ENCODE peak calls at places on chromosome 9, in ten cellular contexts. G, I, N, U, J, W, C, R, D and Q are unnamed samples.

GRCh38 chr9:81002242-81002641 is 687.1 kb downstream of the TLE1 start:
- DNase-seq in G (no peak), I (peak; percentile 50), N (no peak), U (peak; percentile 97), J (no peak), W (no peak), C (peak; percentile 48), R (no peak), D (peak; percentile 41), Q (peak; percentile 19)

GRCh38 chr9:15104826-15105420 is 194.7 kb upstream of the FREM1 start:
- DNase-seq in G (peak; percentile 41), I (peak; percentile 66), N (no peak), U (no peak), J (peak; percentile 47), W (peak; percentile 2), C (peak; percentile 16), R (no peak), D (peak; percentile 25), Q (peak; percentile 65)

GRCh38 chr9:86176468-86176867 is 77.1 kb upstream of the GOLM1 start:
- DNase-seq in G (no peak), I (no peak), N (no peak), U (no peak), J (no peak), W (no peak), C (no peak), R (no peak), D (no peak), Q (no peak)

GRCh38 chr9:21085010-21085409 is 7.3 kb upstream of the IFNB1 start:
- DNase-seq in G (no peak), I (no peak), N (no peak), U (no peak), J (no peak), W (no peak), C (no peak), R (no peak), D (no peak), Q (no peak)

GRCh38 chr9:137457406-137458193 is 1.5 kb downstream of the NSMF start:
- DNase-seq in G (no peak), I (no peak), N (peak; percentile 23), U (no peak), J (no peak), W (no peak), C (no peak), R (peak; percentile 76), D (no peak), Q (no peak)

GRCh38 chr9:115254781-115255180 is 136.8 kb upstream of the TNC start:
- DNase-seq in G (peak; percentile 97), I (no peak), N (no peak), U (no peak), J (peak; percentile 50), W (no peak), C (no peak), R (no peak), D (no peak), Q (no peak)

GRCh38 chr9:35546853-35547252 is 56.9 kb downstream of the RUSC2 start:
- DNase-seq in G (no peak), I (no peak), N (no peak), U (no peak), J (no peak), W (no peak), C (no peak), R (no peak), D (no peak), Q (no peak)

GRCh38 chr9:115680226-115680625 is 473.4 kb upstream of the PAPPA start:
- DNase-seq in G (no peak), I (no peak), N (no peak), U (no peak), J (peak; percentile 40), W (no peak), C (no peak), R (no peak), D (no peak), Q (peak; percentile 54)

GRCh38 chr9:136225748-136226679 is 19.6 kb downstream of the QSOX2 start:
- DNase-seq in G (peak; percentile 88), I (peak; percentile 96), N (peak; percentile 41), U (peak; percentile 62), J (peak; percentile 36), W (no peak), C (peak; percentile 46), R (peak; percentile 74), D (peak; percentile 56), Q (peak; percentile 64)

GRCh38 chr9:27673626-27674025 is 100.3 kb upstream of the C9orf72 start:
- DNase-seq in G (no peak), I (no peak), N (no peak), U (no peak), J (no peak), W (no peak), C (no peak), R (no peak), D (no peak), Q (peak; percentile 21)
- H3K4me3 ChIP-seq in G (no peak overlapping the region), I (no peak overlapping the region), N (no peak overlapping the region), U (no peak overlapping the region), J (no peak overlapping the region), W (no peak overlapping the region), C (no peak overlapping the region), R (no peak overlapping the region), D (no peak overlapping the region), Q (no peak overlapping the region)

DNA sequence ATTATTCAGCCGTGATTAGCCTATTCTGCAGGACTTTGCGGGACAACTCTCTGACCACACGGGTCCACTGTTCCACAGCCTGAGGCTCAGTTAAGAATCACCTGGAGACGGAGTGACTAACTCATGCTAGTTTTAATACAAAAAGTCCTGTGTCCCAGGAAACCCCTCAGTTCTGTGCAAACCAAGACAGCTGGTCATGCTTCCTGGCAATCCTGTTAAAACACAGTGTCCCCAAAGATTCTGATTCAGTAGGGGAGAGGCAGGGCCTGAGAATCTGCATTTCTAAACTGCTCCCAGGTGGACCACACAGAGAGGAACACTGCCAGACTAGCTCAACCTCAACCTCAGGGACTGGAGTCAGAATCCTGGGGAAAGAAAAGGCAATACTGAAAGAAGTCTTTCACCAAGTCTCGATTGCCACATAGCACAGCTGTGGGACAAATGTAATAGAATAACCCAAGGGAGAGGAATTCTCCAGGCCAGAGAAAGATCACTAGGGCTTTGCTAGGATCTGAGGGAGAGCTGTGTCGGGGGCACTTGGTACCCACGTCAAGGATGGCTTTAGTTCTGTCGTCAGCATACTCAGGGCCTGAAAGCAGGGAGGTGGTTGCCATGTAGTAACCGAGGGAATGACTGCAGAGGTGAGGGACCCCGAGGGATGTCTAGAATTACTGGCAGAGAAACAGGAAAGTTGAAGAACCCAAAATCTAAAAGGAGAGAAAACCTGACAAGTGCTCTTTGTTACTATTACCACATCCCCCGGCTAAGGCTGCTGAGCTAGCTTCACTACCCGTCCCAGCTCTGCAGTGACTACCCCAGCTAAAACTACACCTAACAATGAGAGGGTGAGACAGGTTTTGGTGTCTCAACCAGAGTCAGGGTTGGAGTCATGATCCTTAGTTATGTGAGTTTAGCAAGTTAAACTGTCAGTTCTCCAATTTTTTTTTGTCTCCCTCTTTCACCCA is 8.6 kb downstream of the SUSD1 start:
- DNase-seq in G (peak; percentile 30), I (peak; percentile 50), N (no peak), U (no peak), J (peak; percentile 42), W (no peak), C (no peak), R (no peak), D (no peak), Q (peak; percentile 61)
- TF ChIP-seq CTCF in G (peak; percentile 36), I (peak; percentile 24), N (no peak), U (no peak), J (peak; percentile 24), W (peak; percentile 14), C (no peak), R (peak; percentile 23), D (no peak), Q (peak; percentile 48)

DNA sequence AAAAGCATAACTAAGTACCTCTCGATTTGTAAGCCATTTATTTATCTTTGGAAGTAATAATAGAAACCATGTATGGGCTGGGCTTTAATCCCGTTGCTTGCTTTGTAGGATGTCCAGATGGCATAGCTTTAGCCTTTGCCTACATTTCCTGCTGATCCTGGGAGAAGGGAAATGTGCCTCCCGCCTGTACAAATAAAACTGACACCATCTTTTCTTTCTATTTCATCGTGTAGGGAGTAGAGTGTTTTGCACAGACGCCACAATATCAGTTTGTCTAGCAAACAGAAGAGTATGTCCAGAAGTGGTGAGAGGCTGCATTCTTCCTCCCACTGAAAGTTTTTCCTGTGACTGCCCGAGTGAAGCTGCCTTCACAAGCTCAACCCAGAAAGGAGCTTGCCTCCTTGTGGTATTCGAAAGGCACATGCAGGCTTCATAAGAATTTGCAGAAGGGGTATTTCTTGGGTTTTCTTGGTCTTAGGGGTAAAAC is 24.7 kb upstream of the TJP2 start:
- DNase-seq in G (peak; percentile 53), I (peak; percentile 42), N (no peak), U (no peak), J (peak; percentile 65), W (no peak), C (no peak), R (no peak), D (no peak), Q (peak; percentile 94)
- H3K4me3 ChIP-seq in G (peak overlapping the region; percentile 24), I (no peak overlapping the region), N (no peak overlapping the region), U (no peak overlapping the region), J (no peak overlapping the region), W (peak overlapping the region; percentile 3), C (no peak overlapping the region), R (no peak overlapping the region), D (no peak overlapping the region), Q (peak overlapping the region; percentile 35)

GRCh38 chr9:38066907-38067610 is 2.0 kb downstream of the SHB start:
- DNase-seq in G (peak; percentile 32), I (peak; percentile 78), N (peak; percentile 59), U (no peak), J (no peak), W (no peak), C (no peak), R (peak; percentile 79), D (peak; percentile 27), Q (peak; percentile 56)

GRCh38 chr9:38065369-38066075 is 3.5 kb downstream of the SHB start:
- DNase-seq in G (no peak), I (peak; percentile 44), N (no peak), U (peak; percentile 61), J (no peak), W (no peak), C (no peak), R (no peak), D (no peak), Q (no peak)

GRCh38 chr9:38067611-38067891 is 1.5 kb downstream of the SHB start:
- DNase-seq in G (peak; percentile 14), I (no peak), N (peak; percentile 36), U (no peak), J (no peak), W (no peak), C (no peak), R (peak; percentile 44), D (no peak), Q (no peak)

GRCh38 chr9:38064842-38065368 is 4.1 kb downstream of the SHB start:
- DNase-seq in G (no peak), I (peak; percentile 36), N (no peak), U (no peak), J (no peak), W (no peak), C (no peak), R (no peak), D (no peak), Q (no peak)

DNA sequence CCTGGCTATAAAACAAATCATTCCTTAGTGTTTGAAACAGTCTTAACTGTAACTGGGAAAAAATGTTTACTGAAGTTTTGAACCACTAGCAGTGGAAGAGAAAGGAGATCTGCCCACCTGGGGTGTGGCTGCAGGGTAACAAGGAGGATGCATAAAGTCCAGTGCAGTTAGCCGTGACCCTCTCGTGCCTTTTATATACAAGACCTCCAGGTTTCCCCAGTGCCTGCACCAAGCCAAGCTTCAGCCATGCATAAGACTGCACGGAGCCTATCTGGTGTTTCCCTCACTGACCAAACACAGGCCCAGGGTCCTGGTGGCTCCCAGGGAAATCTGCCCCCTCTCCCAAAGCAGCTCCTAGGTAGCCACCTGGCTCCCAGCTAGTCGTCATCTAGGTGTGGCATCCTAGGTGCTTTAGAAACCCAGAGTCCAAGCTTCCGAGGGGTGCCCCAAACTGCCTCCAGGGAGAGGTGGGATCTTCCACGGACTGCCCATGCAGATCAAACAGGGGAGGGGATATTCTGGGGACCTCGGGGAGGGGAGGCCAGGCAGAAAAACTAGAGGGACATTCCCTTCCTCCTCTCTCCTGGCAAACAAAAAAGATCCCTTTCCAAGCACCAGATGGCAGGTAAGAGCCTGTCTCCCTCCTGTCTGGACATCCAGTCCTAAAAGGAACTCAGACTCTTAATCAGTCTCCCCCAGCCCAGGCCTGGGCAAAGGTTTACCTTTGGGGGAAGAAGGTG is 2.7 kb downstream of the SHB start:
- DNase-seq in G (peak; percentile 58), I (no peak), N (no peak), U (no peak), J (no peak), W (no peak), C (no peak), R (no peak), D (no peak), Q (no peak)
- TF ChIP-seq CTCF in G (peak; percentile 24), I (peak; percentile 70), N (peak; percentile 6), U (no peak), J (peak; percentile 14), W (peak; percentile 19), C (no peak), R (no peak), D (no peak), Q (peak; percentile 47)